ENCODE peak calls at places on chromosomes 16 and 17, in four cellular contexts. U is heart left ventricle, M is mammary epithelial cell, N is lower leg skin. B is an unnamed sample.

GRCh38 chr17:10156579-10157488 is 41.6 kb downstream of the GAS7 start:
- DNase-seq in U (peak), M (no peak), N (peak), B (no peak)

GRCh38 chr17:59838196-59838911 is 54.4 kb downstream of the TUBD1 start:
- DNase-seq in U (no peak), M (no peak), N (peak), B (no peak)

GRCh38 chr16:12440233-12440530 is 363.5 kb downstream of the CPPED1 start:
- DNase-seq in U (no peak), M (no peak), N (no peak), B (no peak)

GRCh38 chr17:34024303-34025178 is 230.5 kb upstream of the CCL2 start:
- DNase-seq in U (no peak), M (no peak), N (no peak), B (no peak)

GRCh38 chr17:82662711-82663261 is 14.5 kb upstream of the WDR45B start:
- DNase-seq in U (peak), M (no peak), N (no peak), B (no peak)

GRCh38 chr17:69468211-69468610 is 53.7 kb downstream of the MAP2K6 start:
- DNase-seq in U (no peak), M (no peak), N (no peak), B (no peak)

GRCh38 chr17:61404702-61405046 is 5.0 kb downstream of the TBX2 start:
- DNase-seq in U (peak), M (no peak), N (no peak), B (no peak)

GRCh38 chr17:75521290-75521689 is 4.2 kb upstream of the LLGL2 start:
- DNase-seq in U (no peak), M (no peak), N (no peak), B (no peak)

GRCh38 chr16:89007371-89008249 is 30.6 kb upstream of the CBFA2T3 start:
- DNase-seq in U (no peak), M (no peak), N (no peak), B (no peak)

DNA sequence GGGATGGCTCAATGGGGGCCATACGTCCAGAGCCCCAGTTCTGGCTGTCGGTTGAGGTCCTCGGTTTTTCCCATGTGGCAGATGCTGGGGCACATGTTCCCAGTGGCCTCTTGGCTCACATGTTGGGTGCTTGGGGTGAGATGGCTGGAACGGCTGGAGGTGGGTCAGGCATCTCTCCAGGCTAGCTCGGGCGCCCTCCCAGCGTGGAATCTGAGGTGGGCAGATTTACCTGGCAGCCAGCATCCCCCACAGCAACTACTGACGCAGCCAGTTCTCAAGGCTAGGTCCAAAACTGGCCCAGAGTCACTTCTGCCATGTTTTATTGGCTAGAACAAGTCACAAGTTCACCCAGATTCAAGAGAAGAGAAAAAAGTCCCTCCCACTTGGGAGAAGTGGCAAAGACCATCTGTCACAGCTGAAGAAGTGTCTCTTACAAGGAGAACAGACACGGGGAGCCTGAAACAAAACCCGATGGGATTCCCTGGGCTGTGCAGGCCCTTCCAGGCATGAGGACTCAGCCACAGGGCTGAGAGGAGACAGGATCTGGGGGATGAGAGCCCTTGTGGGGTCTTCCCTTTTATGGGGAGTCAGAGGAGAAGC is 15.2 kb downstream of the ACE start:
- DNase-seq in U (no peak), M (no peak), N (no peak), B (no peak)
- TF ChIP-seq CTCF in U (no peak), M (no peak), N (no peak), B (no peak)

GRCh38 chr17:51491416-51491815 is 231.1 kb downstream of the UTP18 start:
- DNase-seq in U (no peak), M (no peak), N (no peak), B (no peak)

GRCh38 chr17:51486091-51486490 is 225.7 kb downstream of the UTP18 start:
- DNase-seq in U (no peak), M (no peak), N (no peak), B (no peak)

GRCh38 chr17:51486885-51487520 is 226.7 kb downstream of the UTP18 start:
- DNase-seq in U (no peak), M (no peak), N (no peak), B (no peak)

GRCh38 chr17:51493206-51493605 is 232.9 kb downstream of the UTP18 start:
- DNase-seq in U (no peak), M (no peak), N (no peak), B (no peak)

DNA sequence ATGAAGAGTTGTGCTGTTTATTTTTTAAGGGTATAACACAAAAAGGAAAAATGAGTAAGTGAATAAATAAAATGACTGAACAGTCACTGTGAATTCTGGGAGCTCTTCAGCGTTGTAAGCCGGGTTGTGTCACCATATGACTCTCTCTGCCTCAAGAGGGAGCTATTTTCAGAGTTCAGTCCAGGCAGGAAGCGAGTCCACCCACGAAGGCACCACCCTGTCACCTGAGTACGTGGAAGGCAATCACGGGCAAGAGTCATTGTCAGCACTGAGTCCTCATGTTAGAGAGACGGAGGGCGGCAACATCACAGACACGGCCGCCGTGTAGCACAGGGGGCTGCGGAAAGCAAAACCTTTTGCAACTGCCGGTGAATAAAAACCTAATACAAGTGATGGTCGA is 227.6 kb downstream of the UTP18 start:
- DNase-seq in U (no peak), M (peak), N (no peak), B (no peak)
- TF ChIP-seq CTCF in U (no peak), M (peak), N (no peak), B (peak)

DNA sequence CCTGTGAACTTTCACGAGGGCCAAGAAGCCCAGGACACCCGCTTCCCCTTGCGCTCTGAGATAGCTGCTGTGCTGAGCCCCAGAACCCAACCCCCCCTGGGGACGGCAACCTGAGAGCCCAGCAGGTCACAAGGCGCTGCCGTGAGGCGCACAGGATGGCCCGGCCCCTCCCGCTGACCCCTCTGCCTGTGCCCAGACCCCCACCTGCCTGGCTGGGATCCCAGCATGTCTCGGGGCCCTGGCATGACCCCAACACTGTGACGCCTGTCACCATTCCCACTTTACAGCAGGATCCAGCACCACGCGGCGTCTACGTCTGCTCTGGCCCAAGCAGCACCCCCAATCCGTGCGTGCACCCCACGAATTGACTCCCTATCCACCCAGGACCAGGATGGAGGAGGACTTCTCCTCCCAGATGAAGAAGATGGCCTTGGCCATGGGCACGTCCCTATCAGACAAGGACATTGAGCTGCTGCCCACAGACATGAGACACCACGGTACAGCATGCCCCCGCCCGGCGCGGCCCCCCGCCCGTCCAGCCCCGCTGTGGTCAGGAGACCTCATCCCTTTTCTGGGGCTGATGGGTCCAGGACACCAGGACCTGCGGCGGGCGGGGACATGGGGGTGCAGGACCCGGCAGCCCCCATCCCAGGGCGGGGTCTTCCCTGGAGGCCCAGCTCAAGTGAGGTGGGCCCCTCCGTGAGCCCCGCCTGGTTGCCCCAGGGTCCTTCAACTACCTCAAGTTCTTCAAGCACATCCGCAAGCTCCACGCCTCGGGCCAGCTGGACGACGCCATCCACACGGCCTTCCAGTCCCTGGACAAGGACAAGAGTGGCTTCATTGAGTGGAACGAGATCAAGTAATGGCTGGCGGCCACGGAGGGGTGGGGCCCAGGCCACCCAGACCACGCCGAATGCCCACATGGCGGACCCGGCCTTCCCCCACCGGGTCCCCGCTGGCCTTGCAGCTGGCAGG is 15.1 kb upstream of the AATK start:
- DNase-seq in U (no peak), M (no peak), N (no peak), B (no peak)
- TF ChIP-seq CTCF in U (no peak), M (no peak), N (no peak), B (no peak)

DNA sequence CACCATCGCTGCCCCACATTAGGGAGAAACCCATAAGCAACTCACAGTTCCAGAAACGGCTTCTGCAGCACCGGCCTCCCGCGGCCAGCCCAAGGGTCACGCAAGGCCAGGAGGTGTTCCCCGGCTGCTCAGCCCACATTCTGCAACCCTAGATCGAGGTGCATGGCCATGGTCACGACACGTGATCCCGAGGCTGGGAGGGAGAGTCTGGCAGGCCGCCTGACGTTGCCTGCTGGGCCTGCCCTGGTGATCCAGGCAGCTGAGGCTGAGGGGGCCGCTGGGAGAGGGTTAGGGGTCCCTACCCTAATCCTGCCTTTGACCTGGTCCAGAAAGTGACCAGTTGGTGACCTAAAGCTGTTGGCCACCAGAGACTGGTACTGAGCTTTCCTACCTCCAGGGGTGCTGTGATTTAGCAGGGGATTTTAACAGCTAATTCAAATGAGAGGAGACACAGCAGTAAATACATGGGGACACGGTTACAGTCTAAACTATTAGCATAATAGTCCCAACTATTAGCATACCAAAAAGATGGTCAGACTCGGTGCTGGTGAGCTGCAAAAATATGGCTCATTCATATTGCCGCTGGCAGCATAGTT is 97.4 kb upstream of the CIBAR2 start:
- DNase-seq in U (peak), M (no peak), N (no peak), B (no peak)
- TF ChIP-seq CTCF in U (no peak), M (no peak), N (no peak), B (no peak)

GRCh38 chr17:64936117-64936516 is 16.8 kb upstream of the LRRC37A3 start:
- DNase-seq in U (no peak), M (no peak), N (peak), B (no peak)
- TF ChIP-seq CTCF in U (no peak), M (no peak), N (no peak), B (no peak)